ENCODE peak calls at places on chromosomes 5 and 9, in seven cellular contexts. O is heart right ventricle, R is AG10803, Q is B cell, N is pancreas, P is A549, J is WTC11. K is an unnamed sample.

GRCh38 chr5:44538831-44539539 is 149.8 kb upstream of the FGF10 start:
- DNase-seq in N (no peak), R (peak), O (no peak), P (no peak), Q (no peak), J (no peak), K (no peak)

GRCh38 chr9:4873066-4873465 is 80.3 kb downstream of the RCL1 start:
- DNase-seq in P (no peak), N (no peak), J (no peak), O (no peak), Q (no peak), R (no peak), K (no peak)

GRCh38 chr5:17748196-17748595 is 113.9 kb downstream of the TAF11L14 start:
- DNase-seq in O (no peak), N (no peak), Q (no peak), J (no peak), R (no peak), P (no peak), K (no peak)

GRCh38 chr5:17000296-17000939 is 64.3 kb upstream of the MYO10 start:
- DNase-seq in P (peak), R (peak), J (no peak), O (no peak), N (no peak), Q (no peak), K (no peak)

GRCh38 chr5:73482383-73483193 is 15.7 kb upstream of the BTF3 start:
- DNase-seq in O (no peak), N (no peak), R (peak), P (no peak), Q (no peak), J (no peak), K (no peak)

GRCh38 chr5:2278825-2279224 is 396.1 kb upstream of the IRX4 start:
- DNase-seq in R (no peak), Q (no peak), N (no peak), O (no peak), P (no peak), J (no peak), K (no peak)

GRCh38 chr9:21028476-21028875 is 3.0 kb downstream of the HACD4 start:
- DNase-seq in R (no peak), P (no peak), J (no peak), O (no peak), N (no peak), Q (no peak), K (no peak)

GRCh38 chr9:129458155-129458661 is 162.7 kb downstream of the C9orf50 start:
- DNase-seq in P (no peak), R (no peak), Q (no peak), J (no peak), N (no peak), O (peak), K (no peak)

GRCh38 chr9:5626727-5627634 is 1.9 kb upstream of the RIC1 start:
- DNase-seq in J (no peak), Q (peak), N (peak), O (peak), P (no peak), R (peak), K (no peak)

GRCh38 chr5:9765421-9765820 is 135.3 kb upstream of the TAS2R1 start:
- DNase-seq in P (no peak), R (peak), Q (no peak), N (no peak), J (no peak), O (no peak), K (no peak)

GRCh38 chr5:9771079-9771478 is 140.9 kb upstream of the TAS2R1 start:
- DNase-seq in Q (no peak), O (no peak), J (no peak), N (no peak), P (no peak), R (no peak), K (no peak)

GRCh38 chr5:9761706-9762105 is 131.6 kb upstream of the TAS2R1 start:
- DNase-seq in P (no peak), R (no peak), Q (no peak), N (no peak), O (no peak), J (no peak), K (no peak)

DNA sequence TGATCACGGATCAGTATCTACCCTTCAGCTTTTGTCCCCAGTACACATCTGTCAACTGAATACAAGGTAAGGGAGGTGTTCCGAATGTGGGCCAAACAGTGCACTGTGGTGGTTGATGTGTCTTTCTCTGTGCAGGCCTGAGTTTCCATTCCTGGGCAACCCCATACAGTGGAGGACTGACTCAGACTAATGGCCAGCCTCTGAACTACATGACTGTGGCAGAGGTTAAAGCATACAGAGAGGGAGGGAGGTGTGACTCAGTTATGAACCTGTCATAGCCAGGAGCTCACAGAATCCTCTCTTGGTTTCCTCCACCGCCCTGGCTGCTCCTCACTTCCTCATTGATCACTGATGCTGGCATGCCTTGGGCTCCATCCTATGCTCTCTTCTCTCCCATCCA is 136.4 kb upstream of the TAS2R1 start:
- DNase-seq in J (no peak), P (no peak), N (no peak), O (no peak), R (peak), Q (no peak), K (no peak)
- TF ChIP-seq CTCF in J (no peak), P (no peak), N (no peak), O (no peak), R (peak), Q (no peak), K (no peak)

GRCh38 chr9:99222416-99223280 is 566 bp downstream of the SEC61B start:
- DNase-seq in P (no peak), Q (no peak), O (no peak), J (no peak), N (no peak), R (peak), K (no peak)
- TF ChIP-seq CTCF in P (no peak), Q (no peak), O (no peak), J (no peak), N (no peak), R (peak), K (no peak)

DNA sequence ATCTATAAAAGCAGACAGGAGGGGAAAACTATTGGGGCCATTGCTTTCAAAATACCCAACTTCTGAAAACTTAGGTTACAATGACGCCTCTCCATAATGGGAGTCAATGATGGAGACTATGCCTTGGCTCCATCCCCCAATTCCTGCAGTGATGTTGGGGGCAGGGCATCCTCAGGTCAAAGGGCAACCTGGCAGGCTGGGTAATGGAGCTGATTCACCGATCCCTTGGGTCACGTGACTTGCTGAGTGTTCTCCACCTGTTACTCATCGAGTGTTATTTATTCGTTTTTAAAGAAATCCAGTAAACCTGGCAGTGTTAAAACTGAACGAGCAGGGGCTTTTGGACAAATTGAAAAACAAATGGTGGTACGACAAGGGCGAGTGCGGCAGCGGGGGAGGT is 244.4 kb downstream of the FAM114A2 start:
- DNase-seq in O (no peak), Q (no peak), P (no peak), J (no peak), R (no peak), N (no peak), K (no peak)
- TF ChIP-seq CTCF in O (no peak), Q (no peak), P (no peak), J (no peak), R (no peak), N (no peak), K (no peak)

GRCh38 chr9:36770025-36770424 is 197.3 kb downstream of the MELK start:
- DNase-seq in Q (no peak), N (no peak), J (no peak), P (no peak), R (no peak), O (no peak), K (no peak)
- TF ChIP-seq CTCF in Q (no peak), N (no peak), J (no peak), P (no peak), R (no peak), O (no peak), K (no peak)

DNA sequence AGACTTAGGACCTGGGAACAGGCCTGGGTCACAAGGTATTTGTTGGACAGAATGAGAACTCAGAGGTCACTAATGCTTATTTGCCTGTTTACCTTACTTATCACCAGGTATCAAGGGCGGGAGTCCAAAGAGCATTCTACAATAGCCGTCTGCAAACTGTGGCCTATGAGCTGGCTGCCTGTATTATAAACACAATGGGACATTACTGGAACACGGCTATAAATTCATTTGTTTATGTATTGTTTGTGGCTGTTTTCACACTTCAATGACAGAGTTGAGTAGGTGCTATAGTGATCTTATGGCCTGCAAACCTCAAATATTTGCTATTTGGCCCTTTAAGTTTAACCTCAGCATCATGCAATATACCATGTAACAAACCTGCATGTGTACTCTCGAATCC is 76.6 kb upstream of the ASTN2 start:
- DNase-seq in J (no peak), N (peak), P (no peak), O (no peak), R (no peak), Q (no peak), K (no peak)
- TF ChIP-seq CTCF in J (no peak), N (no peak), P (no peak), O (no peak), R (no peak), Q (no peak), K (no peak)

DNA sequence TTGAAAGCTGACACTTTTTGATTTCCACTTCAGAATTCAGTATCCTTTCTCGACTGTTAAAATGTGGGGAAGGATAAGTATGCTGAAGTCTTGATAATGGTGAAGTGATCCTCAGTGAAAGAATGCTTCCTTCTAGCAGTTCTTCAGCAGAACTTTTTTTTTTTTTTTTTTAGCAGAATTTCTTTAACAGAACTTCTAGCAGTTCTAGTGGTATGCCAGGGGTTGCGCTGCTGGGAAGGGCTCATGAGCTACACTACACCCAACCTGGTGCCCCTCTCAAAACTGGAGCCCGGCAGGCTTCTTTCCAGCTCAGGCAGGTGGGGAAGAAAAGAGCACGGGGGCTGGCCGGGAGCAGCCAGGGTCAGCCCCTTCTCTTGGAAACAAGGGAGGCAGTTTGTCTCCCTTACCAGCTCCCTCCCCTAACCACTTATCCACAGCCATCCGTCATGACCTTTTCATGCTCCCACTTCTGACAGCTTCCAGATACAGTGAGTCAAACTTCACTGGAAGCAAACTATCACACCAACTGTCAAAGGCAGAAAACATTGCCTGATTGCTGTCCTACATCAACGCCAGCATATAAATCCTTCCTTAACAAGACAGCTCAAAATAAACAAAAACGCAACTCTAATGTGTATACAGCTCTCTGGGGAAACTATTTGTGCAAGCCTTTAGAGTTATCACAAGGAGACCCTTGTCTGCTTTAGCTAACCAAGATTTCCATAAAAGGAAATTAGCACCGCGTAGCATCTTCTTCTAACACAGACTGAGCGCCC is 211.5 kb downstream of the GAPVD1 start:
- DNase-seq in O (peak), N (no peak), Q (no peak), J (peak), R (peak), P (no peak), K (no peak)
- TF ChIP-seq CTCF in O (no peak), N (no peak), Q (no peak), J (no peak), R (peak), P (no peak), K (peak)

DNA sequence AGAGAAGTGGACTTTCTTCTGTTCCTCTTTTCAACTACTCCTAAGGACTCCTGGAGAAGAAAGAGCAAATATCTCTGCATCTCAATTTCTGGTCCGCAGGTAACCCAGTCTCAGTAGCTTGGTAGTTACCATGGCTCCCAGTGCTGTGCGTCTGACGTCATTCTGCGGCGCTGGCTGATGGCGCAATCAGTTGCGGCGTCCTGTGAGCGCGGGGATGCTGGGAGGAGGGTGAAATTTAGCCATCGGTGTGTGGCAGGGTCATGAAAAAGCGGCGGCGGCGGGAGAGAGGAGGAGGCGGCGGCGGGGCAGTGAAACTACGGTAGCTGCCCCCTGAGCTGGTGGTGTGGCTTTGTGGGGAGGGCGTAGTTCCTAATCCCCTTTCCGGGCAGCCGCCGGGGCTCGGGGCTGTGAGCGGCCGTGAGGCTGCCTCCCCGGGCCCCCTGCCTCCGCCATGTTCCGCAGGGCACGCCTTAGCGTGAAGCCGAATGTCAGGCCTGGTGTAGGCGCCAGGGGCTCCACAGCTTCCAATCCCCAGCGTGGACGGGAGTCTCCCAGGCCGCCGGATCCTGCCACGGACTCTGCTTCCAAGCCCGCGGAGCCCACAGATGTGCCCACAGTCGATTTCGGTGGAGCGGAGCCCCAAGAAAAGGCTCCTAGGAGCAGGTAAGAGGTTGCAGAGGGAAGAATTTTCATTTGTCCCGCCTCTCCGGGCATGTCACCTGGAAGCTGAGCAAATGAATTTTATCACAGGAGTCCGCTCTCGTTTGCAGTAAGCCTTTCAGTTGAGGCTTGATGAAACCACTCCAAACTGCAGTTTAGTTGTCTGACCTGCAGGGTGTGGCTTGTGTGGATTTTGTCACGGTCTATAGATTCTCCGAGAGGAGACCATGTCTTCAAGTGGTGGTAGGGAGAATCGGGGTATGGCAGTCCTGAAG is at the start of gene BDP1:
- DNase-seq in J (peak), N (peak), R (peak), Q (peak), P (peak), O (peak), K (peak)
- TF ChIP-seq CTCF in J (no peak), N (peak), R (peak), Q (peak), P (peak), O (no peak), K (peak)

K was measured in type B pancreatic cell.